ENCODE peak calls at places on chromosomes 13 and 19, in nine cellular contexts. U is T-cell; N is K562; S is thyroid gland; D is CD4-positive, alpha-beta T cell; P is GM23338; T is HT1080; Q is activated CD4-positive, alpha-beta T cell treated with anti-CD3 and anti-CD28 coated beads, Interleukin-2, amount 50 U/mL, for 48 hours; Y is activated naive CD8-positive, alpha-beta T cell treated with anti-CD3 and anti-CD28 coated beads for 36 hours. L is an unnamed sample.

GRCh38 chr13:71922191-71922590 is 55.2 kb upstream of the DACH1 start:
- DNase-seq in U (no peak), N (no peak), S (no peak), D (no peak), P (no peak), T (no peak), Q (no peak), Y (no peak), L (no peak)

GRCh38 chr19:7620442-7621412 is 8.6 kb downstream of the XAB2 start:
- DNase-seq in U (no peak), N (no peak), S (no peak), D (no peak), P (no peak), T (no peak), Q (no peak), Y (no peak), L (no peak)

GRCh38 chr19:919157-920050 is 2.3 kb downstream of the KISS1R start:
- DNase-seq in U (no peak), N (no peak), S (peak; percentile 56), D (peak; percentile 44), P (peak; percentile 75), T (no peak), Q (peak; percentile 54), Y (peak; percentile 68), L (no peak)

GRCh38 chr13:97165527-97166425 is 56.4 kb upstream of the MBNL2 start:
- DNase-seq in U (no peak), N (no peak), S (no peak), D (no peak), P (no peak), T (no peak), Q (no peak), Y (no peak), L (no peak)

GRCh38 chr19:18206018-18206417 is 2.2 kb upstream of the RAB3A start:
- DNase-seq in U (no peak), N (no peak), S (no peak), D (no peak), P (peak; percentile 34), T (no peak), Q (no peak), Y (no peak), L (no peak)

GRCh38 chr19:50565984-50566903 is 2.0 kb downstream of the LRRC4B start:
- DNase-seq in U (no peak), N (no peak), S (no peak), D (no peak), P (peak; percentile 85), T (no peak), Q (peak; percentile 47), Y (peak; percentile 33), L (no peak)

GRCh38 chr19:916645-917322 is 349 bp upstream of the KISS1R start:
- DNase-seq in U (no peak), N (peak; percentile 94), S (no peak), D (no peak), P (peak; percentile 69), T (no peak), Q (peak; percentile 64), Y (no peak), L (no peak)

GRCh38 chr13:30463820-30464495 is 1.8 kb downstream of the HMGB1 start:
- DNase-seq in U (peak; percentile 50), N (peak; percentile 44), S (peak; percentile 62), D (peak; percentile 69), P (no peak), T (peak; percentile 61), Q (peak; percentile 73), Y (peak; percentile 72), L (peak; percentile 64)

GRCh38 chr13:90416938-90417337 is 930.5 kb upstream of the MIR17HG start:
- DNase-seq in U (no peak), N (no peak), S (no peak), D (no peak), P (no peak), T (no peak), Q (no peak), Y (no peak), L (no peak)

GRCh38 chr13:81596224-81596753 is 1255.4 kb upstream of the SPRY2 start:
- DNase-seq in U (no peak), N (no peak), S (no peak), D (no peak), P (no peak), T (no peak), Q (no peak), Y (no peak), L (no peak)

GRCh38 chr19:49489601-49490167 is 2.3 kb downstream of the RPL13A start:
- DNase-seq in U (no peak), N (peak; percentile 81), S (no peak), D (no peak), P (no peak), T (peak; percentile 69), Q (peak; percentile 53), Y (no peak), L (no peak)

GRCh38 chr19:14502334-14503092 is 6.6 kb upstream of the GIPC1 start:
- DNase-seq in U (no peak), N (no peak), S (no peak), D (no peak), P (no peak), T (no peak), Q (no peak), Y (no peak), L (no peak)

GRCh38 chr13:76012091-76012721 is 376.1 kb downstream of the LMO7 start:
- DNase-seq in U (no peak), N (no peak), S (no peak), D (no peak), P (no peak), T (peak; percentile 17), Q (no peak), Y (no peak), L (no peak)

GRCh38 chr19:13958043-13958442 is 5.7 kb downstream of the DCAF15 start:
- DNase-seq in U (no peak), N (peak; percentile 90), S (no peak), D (no peak), P (no peak), T (no peak), Q (no peak), Y (no peak), L (no peak)

GRCh38 chr19:15421726-15422260 is 3.0 kb upstream of the AKAP8L start:
- DNase-seq in U (no peak), N (no peak), S (no peak), D (no peak), P (no peak), T (no peak), Q (no peak), Y (no peak), L (no peak)

GRCh38 chr19:51417807-51418152 is 338 bp upstream of the SIGLEC10 start:
- DNase-seq in U (no peak), N (no peak), S (no peak), D (no peak), P (no peak), T (no peak), Q (no peak), Y (no peak), L (no peak)

GRCh38 chr19:10228925-10229324 is 2.2 kb downstream of the S1PR2 start:
- DNase-seq in U (no peak), N (peak; percentile 71), S (no peak), D (peak; percentile 23), P (peak; percentile 87), T (peak; percentile 32), Q (peak; percentile 38), Y (no peak), L (peak; percentile 40)

GRCh38 chr13:44688652-44689051 is 112.5 kb upstream of the TSC22D1 start:
- DNase-seq in U (no peak), N (no peak), S (no peak), D (no peak), P (no peak), T (no peak), Q (no peak), Y (no peak), L (no peak)

L was measured in DND-41.